ENCODE peak calls at places on chromosomes 12 and 14, in nine cellular contexts. One of them, this sample, is unnamed.

GRCh38 chr12:130819681-130820080 is 19.4 kb downstream of the STX2 start:
- DNase-seq in GM03348: no peak
- DNase-seq in foreskin keratinocyte: no peak
- DNase-seq in EH: no peak
- DNase-seq in GM18507: no peak
- DNase-seq in GM04504: no peak
- DNase-seq in naive B cell: no peak
- DNase-seq in colonic mucosa: no peak
- DNase-seq in stimulated activated CD8-positive, alpha-beta memory T cell treated with anti-CD3 and anti-CD28 coated beads, Interleukin-7, amount 100 ng/mL, for 1 hour: no peak
- DNase-seq in this sample: no peak

GRCh38 chr12:54272214-54272613 is 7.7 kb downstream of the CBX5 start:
- DNase-seq in GM03348: no peak
- DNase-seq in foreskin keratinocyte: no peak
- DNase-seq in EH: no peak
- DNase-seq in GM18507: no peak
- DNase-seq in GM04504: no peak
- DNase-seq in naive B cell: no peak
- DNase-seq in colonic mucosa: no peak
- DNase-seq in stimulated activated CD8-positive, alpha-beta memory T cell treated with anti-CD3 and anti-CD28 coated beads, Interleukin-7, amount 100 ng/mL, for 1 hour: no peak
- DNase-seq in this sample: no peak

GRCh38 chr14:51616724-51617409 is 34.8 kb upstream of the FRMD6 start:
- DNase-seq in GM03348: peak; percentile 55
- DNase-seq in foreskin keratinocyte: peak; percentile 81
- DNase-seq in EH: peak; percentile 95
- DNase-seq in GM18507: no peak
- DNase-seq in GM04504: peak; percentile 79
- DNase-seq in naive B cell: no peak
- DNase-seq in colonic mucosa: no peak
- DNase-seq in stimulated activated CD8-positive, alpha-beta memory T cell treated with anti-CD3 and anti-CD28 coated beads, Interleukin-7, amount 100 ng/mL, for 1 hour: no peak
- DNase-seq in this sample: no peak

GRCh38 chr12:44842669-44843068 is 33.4 kb downstream of the NELL2 start:
- DNase-seq in GM03348: no peak
- DNase-seq in foreskin keratinocyte: no peak
- DNase-seq in EH: no peak
- DNase-seq in GM18507: no peak
- DNase-seq in GM04504: no peak
- DNase-seq in naive B cell: no peak
- DNase-seq in colonic mucosa: no peak
- DNase-seq in stimulated activated CD8-positive, alpha-beta memory T cell treated with anti-CD3 and anti-CD28 coated beads, Interleukin-7, amount 100 ng/mL, for 1 hour: no peak
- DNase-seq in this sample: no peak

GRCh38 chr12:54251667-54252284 is 28.1 kb downstream of the CBX5 start:
- DNase-seq in GM03348: peak; percentile 76
- DNase-seq in foreskin keratinocyte: no peak
- DNase-seq in EH: peak; percentile 65
- DNase-seq in GM18507: peak; percentile 18
- DNase-seq in GM04504: no peak
- DNase-seq in naive B cell: peak; percentile 35
- DNase-seq in colonic mucosa: no peak
- DNase-seq in stimulated activated CD8-positive, alpha-beta memory T cell treated with anti-CD3 and anti-CD28 coated beads, Interleukin-7, amount 100 ng/mL, for 1 hour: no peak
- DNase-seq in this sample: peak; percentile 40

GRCh38 chr12:4272014-4272975 is 1.3 kb upstream of the CCND2 start:
- DNase-seq in GM03348: peak; percentile 36
- DNase-seq in foreskin keratinocyte: peak; percentile 94
- DNase-seq in EH: no peak
- DNase-seq in GM18507: peak; percentile 74
- DNase-seq in GM04504: no peak
- DNase-seq in naive B cell: peak; percentile 79
- DNase-seq in colonic mucosa: peak; percentile 90
- DNase-seq in stimulated activated CD8-positive, alpha-beta memory T cell treated with anti-CD3 and anti-CD28 coated beads, Interleukin-7, amount 100 ng/mL, for 1 hour: peak; percentile 69
- DNase-seq in this sample: no peak

GRCh38 chr14:102323102-102323501 is 3.6 kb downstream of the ZNF839 start:
- DNase-seq in GM03348: peak; percentile 80
- DNase-seq in foreskin keratinocyte: peak; percentile 58
- DNase-seq in EH: peak; percentile 82
- DNase-seq in GM18507: no peak
- DNase-seq in GM04504: peak; percentile 75
- DNase-seq in naive B cell: peak; percentile 31
- DNase-seq in colonic mucosa: peak; percentile 52
- DNase-seq in stimulated activated CD8-positive, alpha-beta memory T cell treated with anti-CD3 and anti-CD28 coated beads, Interleukin-7, amount 100 ng/mL, for 1 hour: no peak
- DNase-seq in this sample: peak; percentile 55

GRCh38 chr12:130043685-130044421 is 118.4 kb upstream of the FZD10 start:
- DNase-seq in GM03348: no peak
- DNase-seq in foreskin keratinocyte: no peak
- DNase-seq in EH: no peak
- DNase-seq in GM18507: no peak
- DNase-seq in GM04504: no peak
- DNase-seq in naive B cell: no peak
- DNase-seq in colonic mucosa: no peak
- DNase-seq in stimulated activated CD8-positive, alpha-beta memory T cell treated with anti-CD3 and anti-CD28 coated beads, Interleukin-7, amount 100 ng/mL, for 1 hour: no peak
- DNase-seq in this sample: no peak

GRCh38 chr14:98822917-98823316 is 449.1 kb downstream of the BCL11B start:
- DNase-seq in GM03348: no peak
- DNase-seq in foreskin keratinocyte: no peak
- DNase-seq in EH: no peak
- DNase-seq in GM18507: no peak
- DNase-seq in GM04504: no peak
- DNase-seq in naive B cell: no peak
- DNase-seq in colonic mucosa: no peak
- DNase-seq in stimulated activated CD8-positive, alpha-beta memory T cell treated with anti-CD3 and anti-CD28 coated beads, Interleukin-7, amount 100 ng/mL, for 1 hour: no peak
- DNase-seq in this sample: no peak

GRCh38 chr14:50545618-50546017 is 13.2 kb upstream of the MAP4K5 start:
- DNase-seq in GM03348: no peak
- DNase-seq in foreskin keratinocyte: peak; percentile 36
- DNase-seq in EH: no peak
- DNase-seq in GM18507: no peak
- DNase-seq in GM04504: no peak
- DNase-seq in naive B cell: no peak
- DNase-seq in colonic mucosa: no peak
- DNase-seq in stimulated activated CD8-positive, alpha-beta memory T cell treated with anti-CD3 and anti-CD28 coated beads, Interleukin-7, amount 100 ng/mL, for 1 hour: no peak
- DNase-seq in this sample: no peak

GRCh38 chr12:11630046-11630706 is 19.3 kb upstream of the ETV6 start:
- DNase-seq in GM03348: no peak
- DNase-seq in foreskin keratinocyte: no peak
- DNase-seq in EH: peak; percentile 13
- DNase-seq in GM18507: no peak
- DNase-seq in GM04504: no peak
- DNase-seq in naive B cell: no peak
- DNase-seq in colonic mucosa: no peak
- DNase-seq in stimulated activated CD8-positive, alpha-beta memory T cell treated with anti-CD3 and anti-CD28 coated beads, Interleukin-7, amount 100 ng/mL, for 1 hour: no peak
- DNase-seq in this sample: no peak

GRCh38 chr12:131795064-131795463 is 33.1 kb upstream of the MMP17 start:
- DNase-seq in GM03348: no peak
- DNase-seq in foreskin keratinocyte: no peak
- DNase-seq in EH: no peak
- DNase-seq in GM18507: no peak
- DNase-seq in GM04504: no peak
- DNase-seq in naive B cell: no peak
- DNase-seq in colonic mucosa: no peak
- DNase-seq in stimulated activated CD8-positive, alpha-beta memory T cell treated with anti-CD3 and anti-CD28 coated beads, Interleukin-7, amount 100 ng/mL, for 1 hour: no peak
- DNase-seq in this sample: no peak

GRCh38 chr12:130041983-130042812 is 120.1 kb upstream of the FZD10 start:
- DNase-seq in GM03348: no peak
- DNase-seq in foreskin keratinocyte: peak; percentile 20
- DNase-seq in EH: no peak
- DNase-seq in GM18507: no peak
- DNase-seq in GM04504: no peak
- DNase-seq in naive B cell: no peak
- DNase-seq in colonic mucosa: peak; percentile 24
- DNase-seq in stimulated activated CD8-positive, alpha-beta memory T cell treated with anti-CD3 and anti-CD28 coated beads, Interleukin-7, amount 100 ng/mL, for 1 hour: no peak
- DNase-seq in this sample: no peak

GRCh38 chr12:85489194-85489593 is 209.2 kb downstream of the ALX1 start:
- DNase-seq in GM03348: no peak
- DNase-seq in foreskin keratinocyte: peak; percentile 6
- DNase-seq in EH: no peak
- DNase-seq in GM18507: no peak
- DNase-seq in GM04504: no peak
- DNase-seq in naive B cell: no peak
- DNase-seq in colonic mucosa: no peak
- DNase-seq in stimulated activated CD8-positive, alpha-beta memory T cell treated with anti-CD3 and anti-CD28 coated beads, Interleukin-7, amount 100 ng/mL, for 1 hour: no peak
- DNase-seq in this sample: no peak

GRCh38 chr12:122729583-122730214 is 945 bp downstream of the HCAR1 start:
- DNase-seq in GM03348: no peak
- DNase-seq in foreskin keratinocyte: no peak
- DNase-seq in EH: no peak
- DNase-seq in GM18507: no peak
- DNase-seq in GM04504: no peak
- DNase-seq in naive B cell: no peak
- DNase-seq in colonic mucosa: no peak
- DNase-seq in stimulated activated CD8-positive, alpha-beta memory T cell treated with anti-CD3 and anti-CD28 coated beads, Interleukin-7, amount 100 ng/mL, for 1 hour: no peak
- DNase-seq in this sample: no peak

GRCh38 chr12:50006266-50006665 is 19.0 kb downstream of the RACGAP1 start:
- DNase-seq in GM03348: no peak
- DNase-seq in foreskin keratinocyte: no peak
- DNase-seq in EH: no peak
- DNase-seq in GM18507: no peak
- DNase-seq in GM04504: no peak
- DNase-seq in naive B cell: no peak
- DNase-seq in colonic mucosa: no peak
- DNase-seq in stimulated activated CD8-positive, alpha-beta memory T cell treated with anti-CD3 and anti-CD28 coated beads, Interleukin-7, amount 100 ng/mL, for 1 hour: no peak
- DNase-seq in this sample: no peak

GRCh38 chr14:62213516-62213915 is 451.3 kb downstream of the SNAPC1 start:
- DNase-seq in GM03348: no peak
- DNase-seq in foreskin keratinocyte: peak; percentile 89
- DNase-seq in EH: peak; percentile 27
- DNase-seq in GM18507: no peak
- DNase-seq in GM04504: no peak
- DNase-seq in naive B cell: no peak
- DNase-seq in colonic mucosa: no peak
- DNase-seq in stimulated activated CD8-positive, alpha-beta memory T cell treated with anti-CD3 and anti-CD28 coated beads, Interleukin-7, amount 100 ng/mL, for 1 hour: no peak
- DNase-seq in this sample: no peak

GRCh38 chr12:46908236-46908935 is 82.6 kb upstream of the SLC38A4 start:
- DNase-seq in GM03348: no peak
- DNase-seq in foreskin keratinocyte: peak; percentile 95
- DNase-seq in EH: peak; percentile 78
- DNase-seq in GM18507: no peak
- DNase-seq in GM04504: no peak
- DNase-seq in naive B cell: no peak
- DNase-seq in colonic mucosa: no peak
- DNase-seq in stimulated activated CD8-positive, alpha-beta memory T cell treated with anti-CD3 and anti-CD28 coated beads, Interleukin-7, amount 100 ng/mL, for 1 hour: no peak
- DNase-seq in this sample: no peak

GRCh38 chr12:108139454-108139853 is 10.4 kb downstream of the WSCD2 start:
- DNase-seq in GM03348: no peak
- DNase-seq in foreskin keratinocyte: no peak
- DNase-seq in EH: no peak
- DNase-seq in GM18507: no peak
- DNase-seq in GM04504: no peak
- DNase-seq in naive B cell: no peak
- DNase-seq in colonic mucosa: no peak
- DNase-seq in stimulated activated CD8-positive, alpha-beta memory T cell treated with anti-CD3 and anti-CD28 coated beads, Interleukin-7, amount 100 ng/mL, for 1 hour: no peak
- DNase-seq in this sample: no peak

GRCh38 chr12:42482086-42482819 is 107.3 kb downstream of the PRICKLE1 start:
- DNase-seq in GM03348: no peak
- DNase-seq in foreskin keratinocyte: no peak
- DNase-seq in EH: peak; percentile 44
- DNase-seq in GM18507: no peak
- DNase-seq in GM04504: no peak
- DNase-seq in naive B cell: no peak
- DNase-seq in colonic mucosa: no peak
- DNase-seq in stimulated activated CD8-positive, alpha-beta memory T cell treated with anti-CD3 and anti-CD28 coated beads, Interleukin-7, amount 100 ng/mL, for 1 hour: no peak
- DNase-seq in this sample: peak; percentile 35

This sample was measured in HAP-1.